ENCODE peak calls at places on chromosome 10, in nine cellular contexts. S, N, P, A, M, J, C, E and X are unnamed samples.

GRCh38 chr10:99720387-99720786 is 11.5 kb downstream of the COX15 start:
- DNase-seq in A (no peak), N (no peak), M (no peak), S (no peak), J (no peak), P (no peak), E (no peak), C (no peak), X (no peak)

GRCh38 chr10:31644931-31645633 is 283.5 kb downstream of the ARHGAP12 start:
- DNase-seq in C (no peak), M (no peak), J (no peak), E (no peak), P (no peak), A (no peak), S (no peak), N (no peak), X (no peak)

GRCh38 chr10:89644967-89645741 is at the start of gene PANK1:
- DNase-seq in N (peak), M (peak), E (peak), J (peak), C (peak), A (peak), S (peak), P (peak), X (peak)

GRCh38 chr10:104559935-104560334 is 81.2 kb upstream of the SORCS3 start:
- DNase-seq in C (no peak), S (no peak), M (no peak), A (peak), N (no peak), P (no peak), J (no peak), E (no peak), X (no peak)

GRCh38 chr10:24952701-24953349 is 419 bp upstream of the PRTFDC1 start:
- DNase-seq in P (peak), J (peak), S (peak), N (peak), M (peak), A (peak), C (peak), E (peak), X (peak)

GRCh38 chr10:79382491-79382941 is 35.2 kb downstream of the PPIF start:
- DNase-seq in E (no peak), M (no peak), P (peak), C (no peak), A (peak), N (peak), S (peak), J (peak), X (no peak)

GRCh38 chr10:101780818-101781654 is 2.2 kb downstream of the NPM3 start:
- DNase-seq in M (peak), N (peak), C (peak), E (peak), P (no peak), S (peak), A (peak), J (no peak), X (peak)

GRCh38 chr10:3955954-3956617 is 171.1 kb upstream of the KLF6 start:
- DNase-seq in P (no peak), M (no peak), C (no peak), A (no peak), S (no peak), J (no peak), E (no peak), N (no peak), X (no peak)

GRCh38 chr10:125000366-125001312 is 58.7 kb downstream of the ZRANB1 start:
- DNase-seq in P (peak), S (no peak), A (peak), C (no peak), N (peak), M (no peak), E (no peak), J (no peak), X (no peak)

GRCh38 chr10:94219829-94220228 is 142.9 kb downstream of the NOC3L start:
- DNase-seq in N (no peak), S (no peak), E (no peak), P (no peak), C (peak), M (no peak), A (no peak), J (no peak), X (no peak)

GRCh38 chr10:117004627-117005453 is at the start of gene SHTN1:
- DNase-seq in P (peak), S (peak), E (peak), M (peak), N (peak), J (peak), C (peak), A (peak), X (peak)

GRCh38 chr10:84237199-84238051 is 3.9 kb downstream of the LRIT1 start:
- DNase-seq in M (no peak), P (no peak), E (no peak), N (no peak), A (no peak), J (no peak), S (peak), C (peak), X (peak)

GRCh38 chr10:131787961-131788360 is 112.8 kb upstream of the PPP2R2D start:
- DNase-seq in E (no peak), J (no peak), C (no peak), N (no peak), S (no peak), M (no peak), P (no peak), A (peak), X (no peak)

GRCh38 chr10:8079126-8079525 is 24.6 kb downstream of the GATA3 start:
- DNase-seq in N (no peak), A (peak), J (no peak), M (no peak), S (no peak), P (no peak), C (no peak), E (no peak), X (no peak)

GRCh38 chr10:63515002-63515763 is 6.0 kb upstream of the REEP3 start:
- DNase-seq in J (no peak), E (peak), N (no peak), P (no peak), C (peak), A (no peak), M (no peak), S (no peak), X (no peak)

GRCh38 chr10:102009801-102010425 is 46.1 kb downstream of the ARMH3 start:
- DNase-seq in E (peak), M (peak), J (peak), C (peak), S (no peak), N (peak), A (peak), P (no peak), X (peak)

GRCh38 chr10:28875535-28876208 is 198.4 kb downstream of the BAMBI start:
- DNase-seq in P (no peak), S (no peak), E (peak), C (peak), N (no peak), A (no peak), J (no peak), M (no peak), X (no peak)

GRCh38 chr10:23413629-23414089 is 25.2 kb upstream of the OTUD1 start:
- DNase-seq in P (no peak), C (no peak), J (no peak), N (no peak), S (no peak), M (peak), A (no peak), E (no peak), X (no peak)

GRCh38 chr10:88288621-88289059 is 294.5 kb downstream of the RNLS start:
- DNase-seq in C (no peak), S (no peak), E (no peak), P (no peak), N (no peak), M (no peak), J (no peak), A (no peak), X (no peak)

GRCh38 chr10:12135631-12136030 is 6.2 kb downstream of the SEC61A2 start:
- DNase-seq in M (no peak), E (no peak), C (no peak), A (no peak), J (no peak), S (no peak), N (no peak), P (no peak), X (no peak)

GRCh38 chr10:124999433-125000365 is 57.8 kb downstream of the ZRANB1 start:
- DNase-seq in C (no peak), J (no peak), P (peak), A (no peak), N (peak), E (no peak), S (no peak), M (no peak), X (no peak)

GRCh38 chr10:86110156-86110786 is 256.3 kb downstream of the GRID1 start:
- DNase-seq in M (no peak), C (no peak), N (no peak), E (no peak), J (no peak), A (no peak), S (peak), P (no peak), X (peak)

GRCh38 chr10:70722820-70723424 is 50.6 kb downstream of the ADAMTS14 start:
- DNase-seq in N (no peak), A (no peak), M (no peak), C (no peak), P (no peak), S (no peak), E (peak), J (no peak), X (no peak)

GRCh38 chr10:3734111-3734510 is 50.9 kb downstream of the KLF6 start:
- DNase-seq in J (no peak), P (no peak), C (no peak), S (no peak), M (no peak), N (no peak), E (no peak), A (no peak), X (no peak)

GRCh38 chr10:46240684-46241565 is 45.9 kb upstream of the ANTXRL start:
- DNase-seq in A (no peak), P (no peak), N (peak), C (no peak), J (peak), S (no peak), E (no peak), M (no peak), X (no peak)

GRCh38 chr10:5183923-5184322 is 1.0 kb downstream of the AKR1C8 start:
- DNase-seq in A (no peak), E (no peak), P (no peak), N (no peak), M (no peak), J (no peak), C (no peak), S (no peak), X (no peak)

GRCh38 chr10:97851341-97852001 is 1.8 kb downstream of the GOLGA7B start:
- DNase-seq in E (no peak), J (no peak), M (no peak), N (no peak), C (no peak), A (no peak), S (no peak), P (no peak), X (no peak)

GRCh38 chr10:97428572-97428981 is 2.6 kb downstream of the PGAM1 start:
- DNase-seq in N (no peak), P (no peak), A (no peak), S (no peak), C (no peak), M (no peak), E (no peak), J (no peak), X (no peak)

GRCh38 chr10:132942101-132942739 is at the start of gene CFAP46:
- DNase-seq in J (peak), E (peak), P (peak), A (no peak), N (peak), M (peak), S (no peak), C (peak), X (peak)

GRCh38 chr10:110845756-110846620 is 25.7 kb upstream of the PDCD4 start:
- DNase-seq in M (no peak), A (peak), P (peak), C (no peak), J (no peak), N (peak), E (peak), S (no peak), X (no peak)

GRCh38 chr10:26503911-26504310 is 65.8 kb downstream of the APBB1IP start:
- DNase-seq in J (no peak), A (no peak), C (peak), E (peak), M (no peak), P (no peak), S (no peak), N (no peak), X (peak)

GRCh38 chr10:110508389-110508788 is 10.7 kb downstream of the DUSP5 start:
- DNase-seq in A (peak), S (no peak), P (no peak), J (no peak), E (no peak), C (no peak), M (no peak), N (no peak), X (no peak)

GRCh38 chr10:113473851-113474250 is 79.0 kb upstream of the HABP2 start:
- DNase-seq in C (no peak), P (no peak), E (no peak), M (no peak), S (no peak), N (no peak), A (no peak), J (no peak), X (no peak)

GRCh38 chr10:24882047-24882698 is 70.2 kb downstream of the PRTFDC1 start:
- DNase-seq in J (no peak), C (no peak), M (no peak), S (no peak), P (no peak), A (no peak), N (no peak), E (no peak), X (no peak)

GRCh38 chr10:45557275-45557905 is 115.2 kb downstream of the ZFAND4 start:
- DNase-seq in M (no peak), P (no peak), N (no peak), J (no peak), A (no peak), E (no peak), C (no peak), S (peak), X (peak)

GRCh38 chr10:80194373-80195045 is 10.8 kb downstream of the ANXA11 start:
- DNase-seq in M (no peak), J (no peak), S (no peak), A (no peak), E (no peak), C (no peak), P (no peak), N (no peak), X (no peak)

GRCh38 chr10:123395906-123396305 is 241.7 kb downstream of the BUB3 start:
- DNase-seq in C (no peak), M (no peak), P (no peak), E (no peak), S (no peak), N (no peak), J (no peak), A (no peak), X (no peak)

GRCh38 chr10:113103131-113103830 is 153.2 kb downstream of the TCF7L2 start:
- DNase-seq in N (no peak), E (no peak), M (no peak), S (no peak), A (no peak), C (no peak), P (no peak), J (no peak), X (no peak)

DNA sequence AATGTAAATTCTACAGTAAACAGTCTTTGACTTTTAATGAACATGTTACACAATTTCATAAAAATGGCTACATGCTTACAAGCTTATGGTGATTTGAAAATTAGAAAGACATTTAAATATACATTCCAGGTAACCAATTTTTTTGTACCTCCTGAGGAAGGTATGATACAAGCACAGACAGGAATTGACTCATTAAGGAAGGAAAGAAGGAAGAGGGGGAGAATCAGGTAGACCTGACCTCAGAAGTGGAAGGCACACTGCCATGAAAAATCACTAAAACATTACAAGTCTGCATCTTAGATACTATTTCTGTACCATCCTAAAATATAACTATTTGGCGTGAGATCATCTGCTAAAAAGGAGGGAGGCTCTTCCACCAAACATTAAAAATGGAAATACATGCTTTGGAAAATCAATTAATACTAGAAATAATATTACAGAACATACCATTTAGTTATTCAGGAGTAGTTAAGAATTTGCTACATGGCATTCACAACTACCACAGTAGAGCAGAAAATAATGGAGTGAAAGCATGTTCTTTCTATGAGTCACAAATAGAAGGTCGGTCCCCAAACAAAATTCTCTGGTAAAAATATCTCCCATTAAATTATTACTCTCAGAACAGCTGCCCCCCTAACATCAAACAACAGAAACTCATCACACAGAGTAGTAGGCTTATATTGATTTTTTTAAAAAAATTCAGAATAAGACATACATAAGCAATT is 15.2 kb downstream of the RAB11FIP2 start:
- DNase-seq in P (no peak), J (no peak), S (no peak), C (no peak), E (no peak), N (no peak), M (no peak), A (no peak), X (no peak)
- TF ChIP-seq CTCF in P (no peak), J (no peak), S (no peak), C (no peak), E (no peak), N (no peak), M (no peak), A (no peak), X (no peak)

GRCh38 chr10:76697923-76698322 is 939.7 kb downstream of the KCNMA1 start:
- DNase-seq in P (no peak), N (no peak), A (no peak), M (no peak), C (no peak), J (no peak), E (no peak), S (no peak), X (no peak)
- TF ChIP-seq CTCF in P (no peak), N (no peak), A (no peak), M (no peak), C (no peak), J (no peak), E (no peak), S (no peak), X (no peak)

GRCh38 chr10:55631071-55631654 is 729.9 kb downstream of the ZWINT start:
- DNase-seq in J (peak), M (peak), A (no peak), P (peak), C (peak), E (peak), S (peak), N (peak), X (peak)
- TF ChIP-seq CTCF in J (peak), M (peak), A (peak), P (peak), C (peak), E (peak), S (no peak), N (no peak), X (peak)

DNA sequence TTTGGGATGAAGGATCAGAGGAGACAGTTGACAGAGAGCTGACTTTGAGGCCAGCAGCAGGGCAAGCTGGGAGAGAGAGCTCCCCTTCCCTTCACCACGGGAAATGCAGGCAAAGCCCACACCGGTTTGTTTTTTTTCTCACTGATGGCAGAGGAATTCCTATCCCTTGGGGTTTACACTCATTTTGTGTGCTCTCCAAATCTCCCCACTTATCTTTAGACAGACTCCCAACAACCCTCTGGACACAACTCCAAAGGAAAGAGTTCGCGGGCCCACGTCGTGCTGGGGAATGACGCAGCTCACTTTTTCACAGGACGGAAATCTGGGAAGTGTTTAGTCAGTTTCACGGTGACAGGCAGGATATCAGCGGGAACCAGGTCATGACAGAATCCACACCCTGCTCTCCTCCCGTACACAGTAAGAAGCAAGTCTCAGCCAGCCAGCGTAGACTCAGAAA is 68.3 kb upstream of the FAM171A1 start:
- DNase-seq in N (no peak), C (peak), M (no peak), P (peak), S (peak), J (no peak), A (peak), E (peak), X (peak)
- TF ChIP-seq CTCF in N (no peak), C (peak), M (no peak), P (no peak), S (peak), J (peak), A (no peak), E (no peak), X (no peak)

DNA sequence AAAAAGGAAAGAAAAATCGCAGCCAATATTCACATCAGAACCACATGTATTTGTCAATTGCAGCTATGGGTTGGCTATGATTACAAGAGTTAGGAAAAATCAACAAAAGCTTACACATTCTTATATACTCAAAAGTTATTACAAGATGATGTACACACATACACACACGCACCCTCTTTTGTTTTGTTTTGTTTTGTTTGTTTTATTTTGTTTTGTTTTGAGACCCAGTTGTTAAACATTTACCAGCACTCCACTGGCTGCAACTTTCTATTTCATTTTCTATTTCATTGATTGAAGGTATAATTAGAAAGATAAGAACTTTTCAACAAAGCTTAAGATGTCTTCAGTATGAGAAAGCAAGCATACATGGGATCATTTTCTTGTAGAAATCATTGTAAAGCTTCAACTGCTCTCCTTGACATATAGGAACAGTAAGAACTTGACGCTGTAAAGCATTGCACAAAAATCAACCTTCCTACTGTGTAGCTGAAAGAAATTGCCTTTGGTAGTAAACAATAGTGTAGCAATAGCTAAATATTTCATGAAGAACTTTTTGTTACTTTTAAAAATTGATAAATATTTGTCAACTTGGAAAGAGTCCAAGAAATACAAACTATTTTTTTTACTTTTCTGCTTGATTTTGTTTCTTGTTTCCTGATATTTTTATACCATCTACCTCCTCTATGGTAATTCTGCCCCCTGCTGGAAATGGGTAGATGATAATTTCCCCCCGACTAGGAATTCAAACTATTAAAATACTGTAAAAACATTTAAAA is 205.9 kb downstream of the MBL2 start:
- DNase-seq in M (no peak), A (no peak), E (peak), J (no peak), N (no peak), C (peak), S (no peak), P (no peak), X (peak)
- TF ChIP-seq CTCF in M (no peak), A (no peak), E (peak), J (peak), N (no peak), C (peak), S (no peak), P (no peak), X (peak)

DNA sequence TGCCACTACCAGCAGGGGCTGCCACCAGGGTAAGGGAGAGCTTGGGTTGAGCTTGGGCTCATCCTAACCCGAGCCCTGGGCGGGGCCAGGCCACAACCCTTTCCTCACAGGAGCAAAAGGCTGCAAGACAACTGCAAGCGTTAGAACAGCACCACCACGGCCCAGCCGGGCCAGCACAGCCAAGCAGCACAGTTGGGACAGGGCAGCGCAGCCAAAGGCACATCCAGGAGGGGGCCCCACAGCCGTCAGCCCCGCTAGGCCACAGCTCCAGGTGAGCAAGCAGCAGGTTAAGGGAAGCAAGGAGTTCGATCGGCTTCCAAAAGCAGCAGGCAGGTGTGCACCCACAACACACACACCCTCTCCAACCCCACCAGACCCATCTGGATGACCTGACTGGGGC is 7.0 kb upstream of the NDST2 start:
- DNase-seq in A (no peak), M (no peak), J (no peak), P (no peak), C (no peak), E (no peak), S (peak), N (no peak), X (no peak)
- TF ChIP-seq CTCF in A (no peak), M (no peak), J (no peak), P (no peak), C (peak), E (no peak), S (peak), N (no peak), X (no peak)

GRCh38 chr10:90969947-90970673 is 49.2 kb upstream of the ANKRD1 start:
- DNase-seq in A (no peak), P (no peak), S (no peak), E (peak), N (no peak), M (no peak), J (no peak), C (peak), X (no peak)
- TF ChIP-seq CTCF in A (no peak), P (no peak), S (no peak), E (no peak), N (no peak), M (no peak), J (no peak), C (no peak), X (no peak)